ENCODE peak calls at places on chromosomes 12 and 14, in eight cellular contexts. P, G, W, H, J, S, C and Q are unnamed samples.

GRCh38 chr14:106141242-106142220 is 615.1 kb downstream of the TMEM121 start:
- DNase-seq in G (peak; percentile 1), C (no peak), H (no peak), P (no peak), J (no peak), W (peak; percentile 20), S (no peak), Q (no peak)

GRCh38 chr12:121465921-121466799 is 66.2 kb downstream of the RNF34 start:
- DNase-seq in C (no peak), G (no peak), J (no peak), S (no peak), W (no peak), P (no peak), H (peak; percentile 35), Q (peak; percentile 55)

GRCh38 chr12:25845415-25845814 is 113.1 kb upstream of the RASSF8 start:
- DNase-seq in H (no peak), P (no peak), C (no peak), J (no peak), S (no peak), G (no peak), W (no peak), Q (no peak)

GRCh38 chr12:70831538-70831937 is 89.0 kb downstream of the PTPRR start:
- DNase-seq in P (no peak), J (no peak), S (no peak), W (no peak), G (no peak), H (no peak), C (no peak), Q (no peak)

GRCh38 chr14:104141621-104142091 is 3.3 kb downstream of the KIF26A start:
- DNase-seq in G (no peak), S (no peak), C (no peak), J (no peak), P (no peak), H (no peak), W (no peak), Q (peak; percentile 14)

GRCh38 chr14:103528158-103528511 is 861 bp upstream of the TRMT61A start:
- DNase-seq in H (no peak), G (no peak), J (no peak), S (no peak), W (peak; percentile 40), C (peak; percentile 65), P (no peak), Q (no peak)

GRCh38 chr12:7748774-7749296 is 1.7 kb upstream of the CLEC4C start:
- DNase-seq in P (no peak), W (no peak), H (no peak), C (no peak), J (no peak), S (no peak), G (no peak), Q (no peak)

GRCh38 chr12:69994593-69995222 is 169.7 kb downstream of the MYRFL start:
- DNase-seq in P (no peak), S (no peak), H (no peak), C (no peak), W (no peak), G (no peak), J (no peak), Q (no peak)

GRCh38 chr14:68621400-68622365 is 171.2 kb downstream of the ZFP36L1 start:
- DNase-seq in J (no peak), W (peak; percentile 63), P (no peak), G (no peak), S (no peak), C (no peak), H (no peak), Q (no peak)

GRCh38 chr12:109085590-109085989 is 7.7 kb downstream of the ALKBH2 start:
- DNase-seq in H (no peak), J (no peak), W (no peak), P (peak; percentile 73), C (no peak), S (no peak), G (no peak), Q (no peak)

GRCh38 chr14:69693145-69693544 is 73.8 kb upstream of the SRSF5 start:
- DNase-seq in P (no peak), G (no peak), H (no peak), C (no peak), S (no peak), W (peak; percentile 46), J (no peak), Q (no peak)

GRCh38 chr14:72847721-72848120 is 46.2 kb downstream of the DPF3 start:
- DNase-seq in S (no peak), G (no peak), J (no peak), C (no peak), H (no peak), W (no peak), P (no peak), Q (no peak)

GRCh38 chr12:10169094-10169493 is 2.8 kb downstream of the OLR1 start:
- DNase-seq in C (no peak), H (no peak), J (no peak), W (no peak), G (no peak), P (no peak), S (no peak), Q (no peak)

GRCh38 chr12:24945822-24946221 is 3.1 kb downstream of the BCAT1 start:
- DNase-seq in S (no peak), G (no peak), H (no peak), J (no peak), C (no peak), P (no peak), W (no peak), Q (no peak)

GRCh38 chr14:55707365-55707804 is 127.4 kb downstream of the KTN1 start:
- DNase-seq in C (no peak), H (no peak), S (no peak), W (no peak), P (no peak), G (no peak), J (no peak), Q (no peak)

GRCh38 chr14:68672609-68673285 is 120.1 kb downstream of the ZFP36L1 start:
- DNase-seq in S (no peak), C (no peak), H (no peak), J (no peak), W (no peak), P (no peak), G (no peak), Q (no peak)

GRCh38 chr12:31471823-31472222 is 119.1 kb downstream of the DENND5B start:
- DNase-seq in J (no peak), S (no peak), C (no peak), P (no peak), H (no peak), W (no peak), G (no peak), Q (no peak)

GRCh38 chr12:46492471-46493351 is 120.1 kb upstream of the SLC38A2 start:
- DNase-seq in S (peak; percentile 85), P (no peak), C (no peak), G (no peak), H (no peak), J (no peak), W (no peak), Q (no peak)

GRCh38 chr12:26177303-26177702 is 18.1 kb upstream of the SSPN start:
- DNase-seq in H (no peak), S (no peak), J (no peak), G (no peak), C (no peak), W (no peak), P (no peak), Q (no peak)

GRCh38 chr14:59849371-59850130 is 21.0 kb downstream of the RTN1 start:
- DNase-seq in J (no peak), W (no peak), C (no peak), G (no peak), H (no peak), S (no peak), P (no peak), Q (no peak)

GRCh38 chr14:31410048-31410654 is 10.2 kb downstream of the HEATR5A start:
- DNase-seq in W (no peak), C (no peak), P (no peak), H (no peak), S (no peak), J (no peak), G (no peak), Q (no peak)

GRCh38 chr14:61253064-61253753 is 27.9 kb downstream of the TMEM30B start:
- DNase-seq in S (no peak), J (no peak), H (no peak), W (no peak), G (no peak), P (no peak), C (no peak), Q (no peak)

GRCh38 chr14:53956427-53957201 is at the start of gene BMP4:
- DNase-seq in G (no peak), H (no peak), S (no peak), P (no peak), C (no peak), J (no peak), W (peak; percentile 92), Q (peak; percentile 68)

GRCh38 chr14:26138764-26139445 is 458.9 kb downstream of the NOVA1 start:
- DNase-seq in W (no peak), P (no peak), H (no peak), S (peak; percentile 15), J (no peak), C (no peak), G (no peak), Q (no peak)

GRCh38 chr12:66627988-66628317 is 50.9 kb downstream of the GRIP1 start:
- DNase-seq in S (no peak), C (no peak), H (no peak), P (no peak), G (no peak), J (no peak), W (no peak), Q (no peak)

GRCh38 chr14:83291716-83292115 is 1758.1 kb upstream of the SEL1L start:
- DNase-seq in C (no peak), S (no peak), H (no peak), G (no peak), W (no peak), P (no peak), J (no peak), Q (no peak)

GRCh38 chr12:94145231-94145979 is 3.0 kb upstream of the PLXNC1 start:
- DNase-seq in W (peak; percentile 50), P (no peak), G (no peak), S (no peak), H (no peak), J (no peak), C (no peak), Q (no peak)